ENCODE peak calls at places on chromosomes 7 and 10, in six cellular contexts. Z, B, L, R, V and C are unnamed samples.

GRCh38 chr7:150838965-150839650 is 13.2 kb upstream of the AOC1 start:
- DNase-seq in R (no peak), Z (no peak), B (no peak), L (no peak), V (no peak), C (no peak)

GRCh38 chr7:54339074-54339473 is 203.1 kb upstream of the VSTM2A start:
- DNase-seq in L (no peak), V (no peak), R (peak; percentile 13), Z (no peak), B (no peak), C (no peak)

GRCh38 chr10:62388328-62388727 is 14.2 kb downstream of the ZNF365 start:
- DNase-seq in L (no peak), B (no peak), V (no peak), R (no peak), Z (no peak), C (no peak)

GRCh38 chr7:103141753-103142404 is 7.0 kb downstream of the NAPEPLD start:
- DNase-seq in R (no peak), B (peak; percentile 21), Z (no peak), L (peak; percentile 75), V (no peak), C (no peak)

GRCh38 chr10:133442191-133442966 is 11.4 kb upstream of the SCART1 start:
- DNase-seq in L (no peak), Z (no peak), B (no peak), R (peak; percentile 11), V (no peak), C (no peak)

GRCh38 chr7:8201846-8202441 is 60.0 kb downstream of the ICA1 start:
- DNase-seq in V (no peak), B (no peak), Z (no peak), L (no peak), R (no peak), C (no peak)

GRCh38 chr10:98201760-98202159 is 66.2 kb downstream of the LOXL4 start:
- DNase-seq in B (no peak), Z (no peak), R (no peak), L (no peak), V (no peak), C (no peak)

GRCh38 chr7:150560486-150560885 is 6.7 kb upstream of the GIMAP4 start:
- DNase-seq in L (no peak), B (no peak), V (no peak), Z (no peak), R (no peak), C (no peak)

GRCh38 chr10:78772986-78773530 is 295.7 kb upstream of the ZMIZ1 start:
- DNase-seq in R (no peak), V (no peak), B (no peak), Z (no peak), L (no peak), C (no peak)

GRCh38 chr7:102321351-102322201 is 34.7 kb downstream of the SPDYE6 start:
- DNase-seq in R (no peak), V (no peak), L (no peak), B (no peak), Z (no peak), C (no peak)

GRCh38 chr10:76012928-76013327 is 581.5 kb downstream of the LRMDA start:
- DNase-seq in V (no peak), Z (no peak), L (no peak), R (no peak), B (no peak), C (peak; percentile 90)

GRCh38 chr10:129589546-129589945 is 122.5 kb downstream of the MGMT start:
- DNase-seq in R (no peak), V (no peak), L (no peak), Z (no peak), B (no peak), C (no peak)

GRCh38 chr7:26667514-26668133 is 196.8 kb downstream of the SKAP2 start:
- DNase-seq in Z (peak; percentile 95), L (peak; percentile 83), V (no peak), R (peak; percentile 18), B (peak; percentile 95), C (peak; percentile 87)

GRCh38 chr10:15478429-15478828 is 107.3 kb upstream of the FAM171A1 start:
- DNase-seq in R (no peak), Z (no peak), L (no peak), B (no peak), V (no peak), C (no peak)

GRCh38 chr10:126972622-126973414 is 67.6 kb downstream of the DOCK1 start:
- DNase-seq in B (peak; percentile 69), V (no peak), Z (no peak), L (peak; percentile 96), R (no peak), C (no peak)

GRCh38 chr10:44993922-44994751 is 6.6 kb upstream of the ZNF22 start:
- DNase-seq in Z (no peak), B (no peak), R (no peak), V (no peak), L (peak; percentile 61), C (no peak)

GRCh38 chr10:122957474-122957873 is 3.4 kb upstream of the C10orf88 start:
- DNase-seq in V (no peak), B (no peak), L (peak; percentile 6), R (no peak), Z (no peak), C (no peak)

GRCh38 chr7:381211-382117 is 91.5 kb downstream of the FOXL3 start:
- DNase-seq in R (no peak), B (no peak), L (no peak), V (peak; percentile 18), Z (no peak), C (no peak)

GRCh38 chr7:77413861-77414424 is 2.2 kb downstream of the GSAP start:
- DNase-seq in Z (no peak), R (no peak), V (no peak), L (peak; percentile 40), B (no peak), C (no peak)

GRCh38 chr7:952548-953441 is 1.7 kb downstream of the ADAP1 start:
- DNase-seq in L (no peak), Z (no peak), V (no peak), R (no peak), B (no peak), C (no peak)

GRCh38 chr10:60291354-60291930 is 98.2 kb downstream of the ANK3 start:
- DNase-seq in L (no peak), R (no peak), B (no peak), Z (no peak), V (no peak), C (no peak)

GRCh38 chr7:94223375-94224084 is 171.2 kb upstream of the COL1A2 start:
- DNase-seq in V (no peak), R (no peak), L (peak; percentile 69), Z (peak; percentile 40), B (peak; percentile 97), C (no peak)

GRCh38 chr7:130095812-130096211 is 25.5 kb downstream of the KLHDC10 start:
- DNase-seq in R (no peak), V (no peak), L (peak; percentile 44), B (no peak), Z (no peak), C (no peak)

GRCh38 chr7:112882022-112882421 is 91.8 kb upstream of the TMEM168 start:
- DNase-seq in R (no peak), V (no peak), B (no peak), Z (no peak), L (no peak), C (no peak)

GRCh38 chr10:69648461-69648860 is 18.4 kb downstream of the FAM241B start:
- DNase-seq in Z (no peak), L (no peak), V (no peak), B (no peak), R (no peak), C (no peak)

GRCh38 chr7:80656029-80656428 is 17.6 kb downstream of the CD36 start:
- DNase-seq in Z (no peak), L (no peak), R (no peak), V (no peak), B (no peak), C (no peak)

GRCh38 chr7:111474723-111475418 is 87.4 kb downstream of the IMMP2L start:
- DNase-seq in Z (no peak), V (no peak), B (no peak), L (peak; percentile 12), R (no peak), C (no peak)

GRCh38 chr7:129774871-129775694 is 163.6 kb downstream of the NRF1 start:
- DNase-seq in Z (no peak), V (no peak), B (no peak), L (no peak), R (no peak), C (no peak)

GRCh38 chr10:22334414-22335203 is 10.7 kb upstream of the SPAG6 start:
- DNase-seq in V (no peak), R (peak; percentile 21), Z (peak; percentile 51), L (no peak), B (no peak), C (no peak)

GRCh38 chr10:35191523-35191922 is 64.9 kb downstream of the CREM start:
- DNase-seq in Z (no peak), B (no peak), R (peak; percentile 22), V (no peak), L (peak; percentile 29), C (no peak)

GRCh38 chr7:129522088-129522970 is 20.0 kb downstream of the SMKR1 start:
- DNase-seq in Z (peak; percentile 70), B (no peak), L (no peak), V (no peak), R (no peak), C (no peak)

GRCh38 chr10:132540456-132540855 is 2.9 kb downstream of the INPP5A start:
- DNase-seq in V (no peak), Z (no peak), B (no peak), L (peak; percentile 57), R (peak; percentile 36), C (no peak)

GRCh38 chr7:2227699-2228098 is 5.0 kb downstream of the MAD1L1 start:
- DNase-seq in L (no peak), B (no peak), Z (no peak), R (no peak), V (no peak), C (no peak)
- H3K36me3 ChIP-seq in L (peaks cover 17% of the 10 kb centered on the region), B (peaks cover 35% of the 10 kb centered on the region), Z (peaks cover 13% of the 10 kb centered on the region), R (no peaks in the 10 kb centered on the region), V (peaks cover 13% of the 10 kb centered on the region), C (peaks cover 63% of the 10 kb centered on the region)

GRCh38 chr7:127377425-127377824 is 15.1 kb downstream of the ZNF800 start:
- DNase-seq in Z (no peak), V (no peak), R (no peak), L (no peak), B (no peak), C (no peak)
- H3K36me3 ChIP-seq in Z (peaks cover 38% of the 10 kb centered on the region), V (peaks cover 18% of the 10 kb centered on the region), R (peaks cover 2% of the 10 kb centered on the region), L (peaks cover 5% of the 10 kb centered on the region), B (peaks cover 28% of the 10 kb centered on the region), C (peaks cover 43% of the 10 kb centered on the region)

GRCh38 chr10:27041196-27041595 is 59.1 kb downstream of the ANKRD26 start:
- DNase-seq in B (no peak), Z (no peak), L (peak; percentile 32), R (no peak), V (no peak), C (no peak)
- H3K36me3 ChIP-seq in B (peaks cover 22% of the 10 kb centered on the region), Z (peaks cover 34% of the 10 kb centered on the region), L (no peaks in the 10 kb centered on the region), R (no peaks in the 10 kb centered on the region), V (peaks cover 3% of the 10 kb centered on the region), C (no peaks in the 10 kb centered on the region)

GRCh38 chr10:74093530-74094164 is 57.0 kb downstream of the AP3M1 start:
- DNase-seq in R (no peak), B (no peak), L (no peak), V (no peak), Z (no peak), C (no peak)
- H3K36me3 ChIP-seq in R (peaks cover 14% of the 10 kb centered on the region), B (peaks cover 86% of the 10 kb centered on the region), L (peaks cover 43% of the 10 kb centered on the region), V (peaks cover 23% of the 10 kb centered on the region), Z (peaks cover 87% of the 10 kb centered on the region), C (peaks cover 50% of the 10 kb centered on the region)

GRCh38 chr7:100033526-100033925 is 16.0 kb upstream of the ZSCAN21 start:
- DNase-seq in Z (no peak), L (no peak), V (no peak), B (no peak), R (no peak), C (no peak)
- H3K36me3 ChIP-seq in Z (peaks cover 68% of the 10 kb centered on the region), L (peaks cover 12% of the 10 kb centered on the region), V (peaks cover 36% of the 10 kb centered on the region), B (peaks cover 62% of the 10 kb centered on the region), R (peaks cover 10% of the 10 kb centered on the region), C (peaks cover 66% of the 10 kb centered on the region)